ENCODE peak calls at places on chromosome 19, in ten cellular contexts. Q is mucosa of descending colon, D is MM.1S, O is cardiac muscle cell, F is HFF-Myc, S is spleen, T is ascending aorta, P is BJ, J is NB4, H is testis. A is an unnamed sample.
A peak's percentile ranks its signal among the peaks of the same experiment; 100 is the strongest.

GRCh38 chr19:21023901-21024300 is 3.4 kb downstream of the ZNF430 start:
- DNase-seq in Q (no peak), D (no peak), O (no peak), F (no peak), S (no peak), T (no peak), P (peak; percentile 14), J (no peak), H (no peak), A (no peak)

GRCh38 chr19:51647318-51647717 is 693 bp upstream of the SIGLEC14 start:
- DNase-seq in Q (no peak), D (no peak), O (no peak), F (no peak), S (no peak), T (no peak), P (no peak), J (no peak), H (no peak), A (no peak)

GRCh38 chr19:50772408-50773311 is 2.4 kb downstream of the GPR32 start:
- DNase-seq in Q (no peak), D (peak; percentile 29), O (no peak), F (no peak), S (no peak), T (no peak), P (no peak), J (peak; percentile 45), H (no peak), A (no peak)

GRCh38 chr19:1327125-1327524 is 41.5 kb downstream of the EFNA2 start:
- DNase-seq in Q (no peak), D (no peak), O (no peak), F (no peak), S (no peak), T (no peak), P (no peak), J (no peak), H (no peak), A (no peak)

GRCh38 chr19:17611462-17612244 is 56.2 kb downstream of the COLGALT1 start:
- DNase-seq in Q (no peak), D (no peak), O (no peak), F (no peak), S (no peak), T (no peak), P (no peak), J (no peak), H (no peak), A (no peak)

GRCh38 chr19:45569619-45570421 is 14.8 kb downstream of the OPA3 start:
- DNase-seq in Q (peak; percentile 84), D (peak; percentile 51), O (peak; percentile 72), F (no peak), S (peak; percentile 89), T (no peak), P (no peak), J (peak; percentile 52), H (peak; percentile 65), A (no peak)

GRCh38 chr19:9945319-9945966 is 9.1 kb upstream of the OLFM2 start:
- DNase-seq in Q (peak; percentile 60), D (no peak), O (no peak), F (peak; percentile 99), S (no peak), T (peak; percentile 75), P (peak; percentile 100), J (peak; percentile 71), H (peak; percentile 86), A (peak; percentile 100)

GRCh38 chr19:7456964-7457541 is 31.8 kb downstream of the PEX11G start:
- DNase-seq in Q (no peak), D (no peak), O (no peak), F (no peak), S (no peak), T (no peak), P (no peak), J (no peak), H (no peak), A (no peak)

GRCh38 chr19:5694167-5694951 is 4.3 kb downstream of the RPL36 start:
- DNase-seq in Q (no peak), D (no peak), O (no peak), F (no peak), S (peak; percentile 79), T (no peak), P (no peak), J (no peak), H (no peak), A (no peak)

GRCh38 chr19:48196321-48196761 is 25.9 kb downstream of the ZSWIM9 start:
- DNase-seq in Q (no peak), D (no peak), O (no peak), F (no peak), S (no peak), T (no peak), P (no peak), J (no peak), H (no peak), A (no peak)

GRCh38 chr19:52336976-52337375 is 933 bp downstream of the ZNF610 start:
- DNase-seq in Q (no peak), D (no peak), O (no peak), F (no peak), S (no peak), T (no peak), P (no peak), J (peak; percentile 60), H (no peak), A (no peak)

GRCh38 chr19:52991021-52991420 is 22.7 kb upstream of the ERVV-1 start:
- DNase-seq in Q (peak; percentile 7), D (no peak), O (no peak), F (no peak), S (no peak), T (no peak), P (no peak), J (peak; percentile 74), H (no peak), A (no peak)

GRCh38 chr19:56637976-56638555 is 4.9 kb upstream of the SMIM17 start:
- DNase-seq in Q (peak; percentile 58), D (peak; percentile 79), O (peak; percentile 91), F (peak; percentile 56), S (no peak), T (no peak), P (no peak), J (peak; percentile 85), H (peak; percentile 97), A (peak; percentile 42)

GRCh38 chr19:56356944-56357343 is 36.4 kb downstream of the ZNF582 start:
- DNase-seq in Q (no peak), D (no peak), O (no peak), F (no peak), S (no peak), T (no peak), P (no peak), J (no peak), H (no peak), A (no peak)

GRCh38 chr19:12137541-12137940 is 2.6 kb downstream of the ZNF20 start:
- DNase-seq in Q (no peak), D (peak; percentile 14), O (no peak), F (no peak), S (no peak), T (no peak), P (no peak), J (peak; percentile 61), H (no peak), A (no peak)
- TF ChIP-seq CTCF in Q (no peak), D (peak; percentile 47), O (no peak), F (peak; percentile 9), S (peak; percentile 27), T (no peak), P (no peak), J (peak; percentile 54), H (no peak), A (no peak)

GRCh38 chr19:42176990-42177685 is 40.3 kb downstream of the DEDD2 start:
- DNase-seq in Q (peak; percentile 66), D (peak; percentile 83), O (peak; percentile 89), F (no peak), S (peak; percentile 95), T (no peak), P (no peak), J (peak; percentile 83), H (peak; percentile 71), A (peak; percentile 15)

GRCh38 chr19:42175952-42176648 is 41.4 kb downstream of the DEDD2 start:
- DNase-seq in Q (no peak), D (no peak), O (no peak), F (no peak), S (no peak), T (no peak), P (no peak), J (no peak), H (peak; percentile 21), A (no peak)

GRCh38 chr19:42177686-42178019 is 39.8 kb downstream of the DEDD2 start:
- DNase-seq in Q (no peak), D (no peak), O (no peak), F (no peak), S (no peak), T (no peak), P (no peak), J (no peak), H (no peak), A (no peak)

GRCh38 chr19:42175335-42175734 is 42.1 kb downstream of the DEDD2 start:
- DNase-seq in Q (no peak), D (no peak), O (no peak), F (no peak), S (no peak), T (no peak), P (no peak), J (no peak), H (no peak), A (no peak)

DNA sequence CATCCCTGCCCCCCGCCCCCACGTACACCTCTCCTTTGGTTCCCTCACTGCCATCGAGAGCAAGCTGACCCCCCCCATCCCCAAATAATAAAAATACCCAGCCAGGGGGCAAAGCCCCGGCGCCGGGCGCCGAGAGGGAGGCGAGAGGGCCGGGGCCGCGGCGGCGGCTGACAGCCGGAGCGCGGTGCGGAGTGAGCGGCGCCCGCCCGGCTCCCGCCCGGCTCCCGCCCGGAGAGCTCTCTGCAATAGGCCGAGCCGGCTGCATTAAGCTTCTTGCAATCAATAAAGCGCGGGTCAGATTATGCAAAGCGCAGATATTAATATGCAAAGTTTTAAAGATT is 40.9 kb downstream of the DEDD2 start:
- DNase-seq in Q (no peak), D (no peak), O (peak; percentile 67), F (no peak), S (no peak), T (no peak), P (no peak), J (no peak), H (no peak), A (no peak)
- H3K4me3 ChIP-seq in Q (no peak overlapping the region), D (peak overlapping the region; percentile 57), O (peak overlapping the region; percentile 42), F (peak overlapping the region; percentile 35), S (peak overlapping the region; percentile 53), T (peak overlapping the region; percentile 55), P (peak overlapping the region; percentile 42), J (no peak overlapping the region), H (peak overlapping the region; percentile 39), A (peak overlapping the region; percentile 43)

DNA sequence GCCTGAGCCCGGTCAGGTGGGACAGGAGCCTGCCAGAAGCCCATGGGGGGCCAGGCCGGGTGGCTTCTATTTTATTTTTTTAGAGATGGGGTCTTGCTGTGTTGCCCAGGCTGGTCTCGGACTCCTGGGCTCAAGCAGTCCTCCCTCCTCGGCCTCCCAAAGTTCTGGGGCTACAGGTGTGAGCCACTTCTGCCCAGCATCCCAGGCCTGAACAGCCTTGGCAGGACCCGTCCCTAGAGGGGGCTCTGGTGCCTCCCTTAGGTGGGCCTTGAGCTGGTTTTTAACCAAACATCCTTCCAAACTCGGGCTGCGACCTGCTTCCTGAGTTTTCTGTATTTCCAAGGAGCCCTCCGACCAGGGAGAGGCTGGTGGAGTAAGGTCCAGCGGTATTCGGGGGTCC is 10.5 kb downstream of the COMP start:
- DNase-seq in Q (no peak), D (no peak), O (no peak), F (no peak), S (no peak), T (no peak), P (no peak), J (no peak), H (no peak), A (no peak)
- TF ChIP-seq CTCF in Q (no peak), D (no peak), O (peak; percentile 10), F (peak; percentile 37), S (no peak), T (no peak), P (peak; percentile 11), J (no peak), H (no peak), A (no peak)

GRCh38 chr19:14248578-14249011 is 42.6 kb upstream of the ADGRL1 start:
- DNase-seq in Q (peak; percentile 37), D (no peak), O (peak; percentile 82), F (no peak), S (peak; percentile 82), T (no peak), P (no peak), J (no peak), H (peak; percentile 67), A (peak; percentile 8)
- H3K4me3 ChIP-seq in Q (no peak overlapping the region), D (no peak overlapping the region), O (peak overlapping the region; percentile 26), F (peak overlapping the region; percentile 35), S (peak overlapping the region; percentile 54), T (peak overlapping the region; percentile 59), P (peak overlapping the region; percentile 30), J (no peak overlapping the region), H (peak overlapping the region; percentile 57), A (peak overlapping the region; percentile 38)

A was measured in astrocyte of the cerebellum.